ENCODE peak calls at places on chromosomes 1 and 21, in ten cellular contexts. V is psoas muscle; R is CD8-positive, alpha-beta T cell; B is H7; A is lung; S is brain microvascular endothelial cell; J is thyroid gland; T is IMR-90; H is OCI-LY7; W is left ventricle myocardium inferior. U is an unnamed sample. For H3K36me3, the result is how much of the 10 kb centered on the place peaks cover.

GRCh38 chr1:224589006-224589405 is 27.1 kb upstream of the CNIH3 start:
- DNase-seq in V (no peak), R (no peak), B (no peak), A (no peak), S (peak), J (no peak), T (peak), H (no peak), W (no peak), U (no peak)

GRCh38 chr1:183048087-183049085 is 25.2 kb downstream of the LAMC1 start:
- DNase-seq in V (no peak), R (no peak), B (no peak), A (no peak), S (no peak), J (no peak), T (no peak), H (peak), W (no peak), U (no peak)

GRCh38 chr1:209844695-209845404 is 17.1 kb downstream of the UTP25 start:
- DNase-seq in V (no peak), R (no peak), B (no peak), A (no peak), S (no peak), J (no peak), T (no peak), H (no peak), W (no peak), U (no peak)

GRCh38 chr1:30378991-30379581 is 344.3 kb downstream of the MATN1 start:
- DNase-seq in V (no peak), R (peak), B (peak), A (no peak), S (peak), J (no peak), T (peak), H (peak), W (no peak), U (no peak)

GRCh38 chr1:47745725-47746609 is 251.2 kb downstream of the TRABD2B start:
- DNase-seq in V (no peak), R (no peak), B (no peak), A (no peak), S (no peak), J (no peak), T (no peak), H (no peak), W (no peak), U (no peak)

GRCh38 chr1:192225266-192225665 is 67.0 kb downstream of the RGS18 start:
- DNase-seq in V (no peak), R (no peak), B (peak), A (no peak), S (no peak), J (no peak), T (no peak), H (no peak), W (no peak), U (no peak)

GRCh38 chr1:117060441-117061317 is 553 bp downstream of the TTF2 start:
- DNase-seq in V (no peak), R (no peak), B (peak), A (peak), S (peak), J (peak), T (peak), H (peak), W (no peak), U (peak)

GRCh38 chr1:147479864-147480564 is 61.3 kb upstream of the BCL9 start:
- DNase-seq in V (no peak), R (no peak), B (no peak), A (no peak), S (no peak), J (no peak), T (no peak), H (no peak), W (no peak), U (no peak)

GRCh38 chr1:176843352-176844297 is 320.9 kb downstream of the ASTN1 start:
- DNase-seq in V (peak), R (no peak), B (peak), A (no peak), S (no peak), J (peak), T (peak), H (peak), W (no peak), U (no peak)

GRCh38 chr1:88061830-88062177 is 622.3 kb upstream of the PKN2 start:
- DNase-seq in V (no peak), R (no peak), B (no peak), A (no peak), S (no peak), J (no peak), T (peak), H (no peak), W (no peak), U (no peak)

GRCh38 chr1:77156214-77156613 is 63.0 kb downstream of the PIGK start:
- DNase-seq in V (no peak), R (no peak), B (no peak), A (no peak), S (no peak), J (no peak), T (no peak), H (no peak), W (no peak), U (no peak)

GRCh38 chr1:33346921-33347649 is 26.2 kb upstream of the A3GALT2 start:
- DNase-seq in V (peak), R (no peak), B (no peak), A (peak), S (peak), J (peak), T (peak), H (no peak), W (no peak), U (no peak)

GRCh38 chr1:16716691-16717173 is 23.6 kb upstream of the RNU1-4 start:
- DNase-seq in V (peak), R (no peak), B (peak), A (no peak), S (no peak), J (no peak), T (no peak), H (peak), W (no peak), U (peak)

GRCh38 chr21:38349111-38349746 is 92.4 kb downstream of the KCNJ15 start:
- DNase-seq in V (no peak), R (no peak), B (no peak), A (no peak), S (peak), J (peak), T (peak), H (no peak), W (no peak), U (no peak)

GRCh38 chr21:41851090-41851790 is 27.9 kb downstream of the PRDM15 start:
- DNase-seq in V (no peak), R (no peak), B (no peak), A (no peak), S (no peak), J (no peak), T (no peak), H (no peak), W (no peak), U (no peak)

GRCh38 chr1:60935599-60935990 is 146.8 kb upstream of the NFIA start:
- DNase-seq in V (no peak), R (no peak), B (no peak), A (no peak), S (no peak), J (no peak), T (no peak), H (no peak), W (no peak), U (no peak)

GRCh38 chr1:229309074-229309473 is 33.8 kb downstream of the CCSAP start:
- DNase-seq in V (no peak), R (no peak), B (no peak), A (no peak), S (no peak), J (no peak), T (no peak), H (no peak), W (no peak), U (no peak)

GRCh38 chr1:178052650-178053461 is 41.0 kb upstream of the RASAL2 start:
- DNase-seq in V (no peak), R (no peak), B (no peak), A (no peak), S (no peak), J (no peak), T (peak), H (no peak), W (no peak), U (no peak)

GRCh38 chr1:155961937-155962336 is 16.4 kb downstream of the ARHGEF2 start:
- DNase-seq in V (peak), R (no peak), B (peak), A (peak), S (peak), J (no peak), T (peak), H (no peak), W (peak), U (no peak)

GRCh38 chr1:41758904-41759548 is 159.7 kb downstream of the HIVEP3 start:
- DNase-seq in V (no peak), R (no peak), B (no peak), A (no peak), S (peak), J (no peak), T (peak), H (no peak), W (no peak), U (no peak)

GRCh38 chr1:54016343-54017282 is 1.4 kb downstream of the LDLRAD1 start:
- DNase-seq in V (no peak), R (peak), B (peak), A (peak), S (peak), J (no peak), T (peak), H (no peak), W (no peak), U (no peak)

GRCh38 chr1:206666954-206667353 is 17.8 kb upstream of the MAPKAPK2 start:
- DNase-seq in V (no peak), R (no peak), B (no peak), A (no peak), S (no peak), J (no peak), T (no peak), H (no peak), W (no peak), U (no peak)

GRCh38 chr1:49298304-49298703 is 521.6 kb upstream of the BEND5 start:
- DNase-seq in V (peak), R (no peak), B (no peak), A (no peak), S (no peak), J (peak), T (no peak), H (no peak), W (no peak), U (peak)

GRCh38 chr21:16258834-16259611 is 529.2 kb downstream of the USP25 start:
- DNase-seq in V (no peak), R (no peak), B (no peak), A (no peak), S (no peak), J (no peak), T (no peak), H (no peak), W (no peak), U (no peak)

GRCh38 chr1:100989306-100990077 is 36.1 kb downstream of the DPH5 start:
- DNase-seq in V (no peak), R (no peak), B (no peak), A (no peak), S (peak), J (no peak), T (peak), H (no peak), W (no peak), U (no peak)

GRCh38 chr1:20380616-20381035 is 90.0 kb downstream of the VWA5B1 start:
- DNase-seq in V (no peak), R (no peak), B (no peak), A (peak), S (peak), J (peak), T (peak), H (peak), W (no peak), U (no peak)

GRCh38 chr1:37471345-37472231 is 2.8 kb upstream of the ZC3H12A start:
- DNase-seq in V (peak), R (no peak), B (peak), A (peak), S (peak), J (peak), T (peak), H (no peak), W (peak), U (peak)

GRCh38 chr1:55326496-55326895 is 111.3 kb upstream of the USP24 start:
- DNase-seq in V (no peak), R (no peak), B (no peak), A (no peak), S (no peak), J (no peak), T (peak), H (no peak), W (no peak), U (no peak)

GRCh38 chr1:46802901-46803574 is 4.2 kb downstream of the CYP4B1 start:
- DNase-seq in V (no peak), R (no peak), B (no peak), A (no peak), S (no peak), J (no peak), T (no peak), H (no peak), W (no peak), U (no peak)

GRCh38 chr1:246724725-246725095 is 501 bp downstream of the SCCPDH start:
- DNase-seq in V (no peak), R (no peak), B (peak), A (no peak), S (peak), J (peak), T (peak), H (no peak), W (no peak), U (no peak)

GRCh38 chr21:15703932-15704331 is 25.9 kb upstream of the USP25 start:
- DNase-seq in V (no peak), R (no peak), B (no peak), A (no peak), S (no peak), J (no peak), T (no peak), H (no peak), W (no peak), U (no peak)

GRCh38 chr1:13950637-13951036 is 250.6 kb downstream of the PRDM2 start:
- DNase-seq in V (no peak), R (no peak), B (peak), A (no peak), S (no peak), J (no peak), T (no peak), H (no peak), W (no peak), U (no peak)

GRCh38 chr1:35605071-35605881 is 32.2 kb downstream of the TFAP2E start:
- DNase-seq in V (no peak), R (no peak), B (no peak), A (no peak), S (no peak), J (no peak), T (no peak), H (no peak), W (no peak), U (no peak)

GRCh38 chr1:35600593-35600992 is 27.5 kb downstream of the TFAP2E start:
- DNase-seq in V (no peak), R (no peak), B (no peak), A (no peak), S (no peak), J (no peak), T (no peak), H (no peak), W (no peak), U (no peak)

GRCh38 chr1:35603468-35603867 is 30.4 kb downstream of the TFAP2E start:
- DNase-seq in V (no peak), R (no peak), B (no peak), A (no peak), S (no peak), J (no peak), T (no peak), H (no peak), W (no peak), U (no peak)

GRCh38 chr1:35603941-35604340 is 30.8 kb downstream of the TFAP2E start:
- DNase-seq in V (no peak), R (no peak), B (no peak), A (no peak), S (peak), J (no peak), T (no peak), H (no peak), W (no peak), U (no peak)

DNA sequence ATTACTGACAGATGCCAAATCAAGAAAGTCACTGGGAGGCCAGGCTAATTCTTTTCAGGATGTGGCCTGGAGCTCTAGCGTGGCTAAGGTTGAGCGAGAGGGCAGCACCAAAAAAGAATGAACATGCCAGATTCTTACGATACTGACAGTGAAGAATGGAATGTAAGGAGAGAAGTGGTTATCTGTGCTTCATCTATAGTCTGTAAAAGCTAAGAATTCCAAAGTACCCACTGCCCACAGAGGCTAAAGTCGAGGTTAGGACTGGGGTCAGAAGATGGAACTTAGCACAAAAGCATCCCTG is 32.7 kb downstream of the TFAP2E start:
- DNase-seq in V (no peak), R (no peak), B (no peak), A (no peak), S (peak), J (no peak), T (no peak), H (no peak), W (no peak), U (no peak)
- H3K36me3 ChIP-seq in V (half or more), R (under half), B (under half), A (under half), S (under half), J (under half), T (under half), H (half or more), W (half or more), U (under half)

GRCh38 chr1:228256626-228257375 is 49.0 kb downstream of the OBSCN start:
- DNase-seq in V (no peak), R (no peak), B (no peak), A (no peak), S (no peak), J (no peak), T (no peak), H (no peak), W (no peak), U (no peak)
- H3K36me3 ChIP-seq in V (half or more), R (under half), B (under half), A (under half), S (under half), J (under half), T (under half), H (under half), W (half or more), U (under half)

GRCh38 chr1:6591644-6592043 is 11.0 kb downstream of the KLHL21 start:
- DNase-seq in V (no peak), R (no peak), B (no peak), A (no peak), S (no peak), J (no peak), T (no peak), H (no peak), W (no peak), U (no peak)
- H3K36me3 ChIP-seq in V (half or more), R (half or more), B (under half), A (under half), S (half or more), J (half or more), T (half or more), H (half or more), W (half or more), U (under half)

GRCh38 chr1:56494306-56494705 is 85.1 kb downstream of the PLPP3 start:
- DNase-seq in V (no peak), R (no peak), B (peak), A (no peak), S (no peak), J (no peak), T (no peak), H (no peak), W (no peak), U (no peak)

GRCh38 chr1:56493826-56494225 is 85.5 kb downstream of the PLPP3 start:
- DNase-seq in V (no peak), R (no peak), B (no peak), A (no peak), S (no peak), J (no peak), T (no peak), H (no peak), W (no peak), U (no peak)

GRCh38 chr1:56495538-56495937 is 83.8 kb downstream of the PLPP3 start:
- DNase-seq in V (no peak), R (no peak), B (no peak), A (no peak), S (no peak), J (no peak), T (no peak), H (no peak), W (no peak), U (no peak)

GRCh38 chr1:56496158-56496557 is 83.2 kb downstream of the PLPP3 start:
- DNase-seq in V (no peak), R (no peak), B (no peak), A (no peak), S (no peak), J (peak), T (no peak), H (no peak), W (no peak), U (no peak)

DNA sequence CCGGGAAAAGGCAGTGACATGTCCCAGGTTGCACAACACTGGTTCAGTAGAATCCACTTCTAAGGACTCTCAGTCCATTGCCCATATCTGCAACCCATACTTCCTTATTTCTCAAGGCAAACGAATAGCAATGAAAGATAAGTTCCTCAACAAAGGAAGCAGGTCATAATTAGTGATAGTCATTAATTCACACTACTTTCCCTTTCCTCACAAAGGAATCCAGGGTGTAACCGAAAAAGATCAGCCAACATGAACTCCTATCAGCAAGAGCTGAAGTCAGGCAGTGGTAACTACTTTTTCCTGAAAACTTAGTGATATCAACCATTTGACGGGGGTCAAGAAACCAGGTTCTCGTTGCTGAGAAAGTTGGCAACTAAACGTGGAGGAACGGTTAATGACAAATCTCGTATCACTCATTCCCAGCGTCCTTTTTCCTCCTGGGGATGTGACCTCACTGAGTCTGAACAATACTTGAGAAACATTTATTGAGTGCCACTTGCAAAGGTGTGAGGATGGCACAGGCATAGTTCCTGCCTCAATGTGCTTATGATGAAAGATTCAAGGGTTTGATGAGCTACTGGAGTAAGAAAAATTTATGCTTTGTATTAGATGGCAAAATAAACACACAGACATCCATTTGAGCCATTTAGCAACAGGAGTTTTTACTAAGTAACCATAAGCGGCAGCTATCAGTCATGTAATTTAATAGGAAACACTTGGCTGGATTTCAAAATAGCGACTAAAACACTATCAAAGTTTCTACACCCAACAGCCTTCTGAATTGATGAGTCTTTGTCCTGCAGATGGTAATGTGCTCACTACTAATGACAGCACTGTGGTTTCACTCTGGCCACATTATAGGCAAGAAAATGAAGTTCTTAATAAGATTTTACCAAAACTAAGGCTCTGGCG is 82.2 kb downstream of the PLPP3 start:
- DNase-seq in V (no peak), R (no peak), B (no peak), A (no peak), S (no peak), J (no peak), T (no peak), H (no peak), W (no peak), U (no peak)
- H3K36me3 ChIP-seq in V (under half), R (under half), B (under half), A (under half), S (under half), J (under half), T (half or more), H (under half), W (half or more), U (under half)

GRCh38 chr1:201566933-201567801 is 28.2 kb downstream of the NAV1 start:
- DNase-seq in V (no peak), R (no peak), B (no peak), A (no peak), S (no peak), J (no peak), T (no peak), H (no peak), W (peak), U (peak)
- H3K36me3 ChIP-seq in V (under half), R (under half), B (under half), A (under half), S (under half), J (under half), T (under half), H (under half), W (under half), U (under half)

DNA sequence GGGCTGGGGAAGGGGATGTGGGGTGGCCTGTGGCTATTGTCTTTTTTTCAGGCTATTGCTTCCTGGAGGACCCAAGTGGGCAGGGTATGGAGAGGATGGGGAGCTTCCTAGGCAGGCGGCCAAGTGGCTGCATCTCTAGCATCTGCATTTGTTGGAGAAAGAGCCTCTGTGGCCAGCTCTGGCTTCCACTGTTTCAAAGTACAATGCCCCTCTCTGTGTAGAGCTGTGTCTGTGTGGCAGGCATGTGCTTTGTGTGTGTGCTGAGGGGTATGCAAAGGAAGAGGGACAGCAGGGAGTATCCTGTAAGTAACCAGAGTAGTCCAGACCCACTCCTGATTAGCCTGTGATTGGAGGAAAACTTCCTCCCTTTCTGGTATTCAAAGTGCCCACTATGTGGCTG is 40.6 kb downstream of the KCNA2 start:
- DNase-seq in V (no peak), R (no peak), B (no peak), A (no peak), S (no peak), J (no peak), T (no peak), H (no peak), W (no peak), U (no peak)
- H3K36me3 ChIP-seq in V (under half), R (under half), B (under half), A (under half), S (under half), J (under half), T (under half), H (under half), W (under half), U (under half)

U was measured in pancreas.